ENCODE peak calls at places on chromosomes 16 and 17, in nine cellular contexts. L is fibroblast of lung, M is neuronal stem cell, B is H9, T is neural progenitor cell, Y is GM23248, A is GM23338, I is PC-9, U is HCT116. F is an unnamed sample.

GRCh38 chr17:68457168-68457538 is at the start of gene WIPI1:
- DNase-seq in L (no peak), M (no peak), B (no peak), T (no peak), Y (no peak), A (no peak), I (no peak), U (no peak), F (no peak)

GRCh38 chr17:83110755-83111154 is 31.3 kb downstream of the METRNL start:
- DNase-seq in L (peak), M (no peak), B (no peak), T (no peak), Y (peak), A (no peak), I (no peak), U (no peak), F (no peak)

GRCh38 chr17:48636177-48637018 is 10.2 kb upstream of the HOXB9 start:
- DNase-seq in L (peak), M (peak), B (peak), T (peak), Y (peak), A (peak), I (peak), U (no peak), F (peak)

GRCh38 chr16:61879306-61879705 is 156.9 kb downstream of the CDH8 start:
- DNase-seq in L (no peak), M (no peak), B (no peak), T (no peak), Y (no peak), A (no peak), I (no peak), U (no peak), F (no peak)

GRCh38 chr17:81097134-81097942 is 62.4 kb downstream of the BAIAP2 start:
- DNase-seq in L (peak), M (peak), B (peak), T (peak), Y (peak), A (peak), I (peak), U (peak), F (peak)

GRCh38 chr16:31273676-31274075 is 13.9 kb downstream of the ITGAM start:
- DNase-seq in L (no peak), M (no peak), B (peak), T (no peak), Y (peak), A (no peak), I (no peak), U (no peak), F (no peak)

GRCh38 chr16:55062446-55062845 is 131.8 kb downstream of the IRX5 start:
- DNase-seq in L (no peak), M (no peak), B (no peak), T (no peak), Y (peak), A (no peak), I (no peak), U (no peak), F (no peak)

GRCh38 chr17:79126139-79126538 is 51.5 kb downstream of the ENGASE start:
- DNase-seq in L (no peak), M (no peak), B (peak), T (peak), Y (no peak), A (peak), I (peak), U (no peak), F (peak)

GRCh38 chr17:48611213-48611612 is 396 bp upstream of the HOXB7 start:
- DNase-seq in L (no peak), M (no peak), B (no peak), T (no peak), Y (peak), A (no peak), I (peak), U (no peak), F (no peak)

GRCh38 chr16:55480228-55480655 is 1.2 kb downstream of the MMP2 start:
- DNase-seq in L (peak), M (no peak), B (peak), T (peak), Y (peak), A (peak), I (peak), U (no peak), F (peak)

GRCh38 chr17:47254403-47254943 is 846 bp downstream of the ITGB3 start:
- DNase-seq in L (peak), M (no peak), B (peak), T (no peak), Y (peak), A (peak), I (no peak), U (no peak), F (no peak)

GRCh38 chr17:1485311-1485747 is 7.2 kb downstream of the MYO1C start:
- DNase-seq in L (peak), M (peak), B (peak), T (peak), Y (peak), A (peak), I (peak), U (no peak), F (peak)

DNA sequence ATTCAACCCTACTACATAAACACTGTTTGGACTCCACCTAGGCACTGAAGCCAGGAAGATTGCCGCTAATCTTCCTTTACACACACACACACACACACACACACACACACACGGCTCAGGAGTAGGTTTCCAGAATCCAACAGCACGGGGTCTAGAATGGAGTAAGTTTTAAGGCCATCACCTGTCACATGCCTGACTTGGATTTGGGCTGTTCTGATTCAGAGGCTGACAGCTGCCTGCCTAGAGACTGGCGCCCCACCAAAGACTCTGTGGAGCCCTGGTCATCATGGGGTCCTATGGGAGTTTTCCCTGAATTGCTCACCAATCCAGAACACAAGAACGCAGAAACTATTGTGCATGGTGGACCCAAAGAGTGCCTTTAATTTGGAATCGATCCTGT is 10.9 kb downstream of the CDRT4 start:
- DNase-seq in L (no peak), M (no peak), B (no peak), T (no peak), Y (peak), A (no peak), I (no peak), U (no peak), F (no peak)
- H3K4me2 ChIP-seq in L (peak), M (no peak), B (no peak), T (no peak), Y (peak), A (no peak), I (no peak), U (no peak), F (no peak)

DNA sequence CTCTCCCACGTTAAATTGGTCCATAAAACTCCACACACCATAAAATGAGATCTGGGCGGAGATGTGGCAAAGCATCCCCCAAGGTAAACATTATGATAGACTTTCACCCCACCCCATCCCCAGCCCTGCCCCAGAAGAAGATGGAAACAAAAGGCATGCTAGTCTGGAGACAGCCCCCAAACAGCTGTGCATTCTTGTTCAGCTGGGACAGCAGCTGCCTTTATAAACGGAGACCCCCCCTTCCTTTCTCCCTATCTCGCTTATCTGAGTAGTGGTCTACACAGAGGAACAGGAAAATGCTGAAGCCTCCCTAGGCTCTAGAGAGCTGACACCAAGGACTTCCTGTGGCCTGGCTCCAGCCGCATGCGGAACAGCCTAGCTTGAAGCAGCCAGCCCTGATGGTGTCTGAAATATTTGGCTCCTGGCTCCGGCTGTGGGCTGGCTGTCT is 190.3 kb upstream of the ANKFN1 start:
- DNase-seq in L (no peak), M (no peak), B (no peak), T (no peak), Y (no peak), A (no peak), I (no peak), U (no peak), F (no peak)
- H3K4me2 ChIP-seq in L (no peak), M (no peak), B (no peak), T (no peak), Y (no peak), A (no peak), I (no peak), U (no peak), F (no peak)

GRCh38 chr17:43588121-43588520 is 42.0 kb upstream of the ETV4 start:
- DNase-seq in L (no peak), M (no peak), B (no peak), T (no peak), Y (peak), A (no peak), I (no peak), U (no peak), F (no peak)

GRCh38 chr17:43584666-43585102 is 38.5 kb upstream of the ETV4 start:
- DNase-seq in L (no peak), M (no peak), B (no peak), T (no peak), Y (peak), A (no peak), I (no peak), U (no peak), F (no peak)

GRCh38 chr17:43591750-43592562 is 45.8 kb upstream of the ETV4 start:
- DNase-seq in L (peak), M (no peak), B (no peak), T (peak), Y (peak), A (no peak), I (no peak), U (no peak), F (peak)

GRCh38 chr17:43587647-43588046 is 41.5 kb upstream of the ETV4 start:
- DNase-seq in L (no peak), M (no peak), B (no peak), T (no peak), Y (no peak), A (no peak), I (no peak), U (no peak), F (no peak)

GRCh38 chr17:43588664-43589435 is 42.7 kb upstream of the ETV4 start:
- DNase-seq in L (no peak), M (no peak), B (no peak), T (no peak), Y (no peak), A (no peak), I (no peak), U (no peak), F (no peak)
- H3K4me2 ChIP-seq in L (no peak), M (no peak), B (no peak), T (no peak), Y (no peak), A (no peak), I (no peak), U (no peak), F (no peak)

DNA sequence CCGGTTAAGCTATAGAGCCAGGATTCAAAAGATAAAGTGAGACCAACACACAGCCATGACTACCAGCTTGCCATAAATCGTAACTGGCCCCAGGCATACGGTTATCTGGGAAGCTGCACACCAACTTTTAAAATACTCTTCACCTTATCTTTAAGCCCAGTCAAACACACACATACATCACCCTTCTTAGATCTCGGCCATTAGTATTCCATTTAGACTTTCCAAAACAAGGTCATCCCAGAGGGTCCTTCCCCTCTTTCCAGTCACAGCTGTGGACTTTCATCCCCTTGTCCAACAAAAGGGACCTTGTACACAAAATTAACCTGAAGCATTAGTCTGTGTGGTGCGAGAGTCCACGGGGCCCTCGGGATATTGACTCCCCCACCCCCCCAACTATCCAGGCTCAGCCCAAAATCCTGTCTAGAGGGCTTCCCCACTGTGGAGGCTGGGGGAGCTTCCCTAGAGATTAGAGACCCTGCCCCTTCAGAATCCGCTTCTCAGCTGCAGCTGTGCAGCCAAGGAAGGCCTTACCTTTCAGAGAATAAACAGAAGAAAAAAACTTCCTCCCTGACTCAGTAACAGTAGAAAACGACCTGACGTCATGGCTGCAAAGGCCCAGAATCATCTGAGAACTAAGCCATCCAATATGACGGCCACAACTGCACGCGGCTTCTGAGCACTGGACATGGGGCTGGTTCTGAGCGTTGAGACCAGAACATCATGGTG is 9.9 kb downstream of the ZFHX3 start:
- DNase-seq in L (no peak), M (no peak), B (no peak), T (peak), Y (no peak), A (no peak), I (no peak), U (no peak), F (no peak)
- H3K4me2 ChIP-seq in L (no peak), M (no peak), B (no peak), T (peak), Y (no peak), A (peak), I (peak), U (no peak), F (no peak)

DNA sequence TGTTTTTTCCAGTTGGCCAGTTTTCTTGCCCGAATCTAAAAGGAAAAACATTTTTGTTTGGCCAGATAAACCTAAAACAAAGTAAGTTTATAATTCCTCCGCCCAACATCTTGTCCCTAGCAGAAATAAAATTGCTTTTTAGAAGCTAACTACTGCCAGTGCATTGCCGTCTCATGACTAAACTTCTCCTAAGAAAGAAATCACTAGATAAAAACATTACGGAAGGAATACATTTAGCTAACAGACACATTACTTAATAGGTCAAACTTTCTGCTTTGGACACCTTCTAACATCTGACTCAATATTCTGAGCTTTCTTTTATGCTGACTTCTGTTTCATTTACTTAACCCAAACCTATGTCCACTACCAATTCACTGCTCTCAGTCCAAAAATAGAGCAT is 36.2 kb downstream of the FBXL20 start:
- DNase-seq in L (peak), M (no peak), B (no peak), T (no peak), Y (peak), A (no peak), I (no peak), U (no peak), F (no peak)
- H3K4me2 ChIP-seq in L (peak), M (no peak), B (no peak), T (no peak), Y (peak), A (no peak), I (no peak), U (no peak), F (no peak)

DNA sequence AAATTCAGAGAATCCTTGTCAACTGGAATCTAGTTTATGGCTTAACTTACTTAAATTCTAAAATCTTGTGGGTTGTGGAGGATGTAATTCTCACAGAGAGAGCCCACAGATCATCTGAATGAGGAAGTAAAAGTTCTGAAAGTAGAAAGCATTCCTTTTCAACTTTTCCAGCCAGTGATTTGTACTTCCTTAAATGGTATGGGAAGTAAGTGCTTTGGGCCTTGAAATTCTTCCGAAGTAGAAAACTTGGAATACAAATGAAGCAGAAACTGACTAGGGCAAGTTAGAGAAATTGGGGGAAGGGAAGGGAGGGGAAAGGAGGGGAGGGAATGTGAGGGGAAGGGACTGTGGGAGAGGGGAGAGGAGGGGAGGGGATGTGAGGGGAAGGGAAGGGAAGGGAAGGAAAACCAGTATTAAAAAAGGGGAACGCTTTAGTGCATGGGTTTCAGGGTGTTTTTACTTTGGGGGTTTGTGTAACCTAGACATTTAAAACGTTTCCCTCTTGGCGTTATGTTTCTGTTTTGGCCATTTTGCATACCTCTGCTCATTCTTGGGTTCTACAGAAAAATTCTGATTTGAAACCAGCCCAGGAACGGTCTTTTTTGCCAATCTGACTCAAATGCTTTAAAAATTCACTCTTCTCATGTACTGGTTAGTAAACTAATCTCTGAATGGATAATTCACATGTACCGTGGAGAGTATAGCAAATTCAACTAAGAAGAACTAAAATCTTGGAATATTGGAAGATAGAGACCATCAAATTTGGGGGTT is 15.5 kb upstream of the SNTB2 start:
- DNase-seq in L (peak), M (no peak), B (no peak), T (no peak), Y (peak), A (peak), I (no peak), U (no peak), F (peak)
- H3K4me2 ChIP-seq in L (peak), M (no peak), B (no peak), T (no peak), Y (peak), A (no peak), I (no peak), U (no peak), F (no peak)

GRCh38 chr17:39706921-39707337 is 7.1 kb downstream of the ERBB2 start:
- DNase-seq in L (no peak), M (no peak), B (no peak), T (no peak), Y (no peak), A (no peak), I (peak), U (no peak), F (no peak)
- H3K4me2 ChIP-seq in L (no peak), M (no peak), B (no peak), T (no peak), Y (no peak), A (no peak), I (peak), U (no peak), F (no peak)

DNA sequence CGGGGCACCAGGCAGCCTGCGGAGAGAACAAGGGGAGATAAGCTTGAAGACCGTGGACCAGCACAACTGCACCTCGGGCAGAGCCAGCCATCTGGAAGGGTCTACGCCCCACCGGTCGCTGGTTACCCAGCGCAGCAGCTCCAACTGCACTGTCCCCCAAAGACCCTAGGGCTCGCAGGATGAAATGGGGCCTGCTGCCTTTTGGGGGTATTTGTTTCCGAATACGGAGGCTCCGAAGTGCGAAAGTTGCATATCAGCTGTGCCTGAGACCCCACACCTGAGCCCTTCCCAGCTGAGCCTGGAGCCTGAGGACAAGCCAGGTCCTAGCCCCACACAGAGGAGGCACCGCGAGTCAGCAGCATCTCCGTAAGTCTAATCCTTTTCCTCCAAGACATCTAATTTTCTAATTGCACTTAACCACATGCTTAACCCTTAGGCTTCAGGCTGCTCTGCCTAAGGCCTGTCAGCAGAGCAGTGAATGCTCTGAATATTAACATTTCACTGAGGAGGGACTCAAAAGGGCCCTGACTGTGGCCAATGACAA is 4.0 kb downstream of the KIFC3 start:
- DNase-seq in L (no peak), M (no peak), B (no peak), T (no peak), Y (no peak), A (no peak), I (no peak), U (no peak), F (no peak)
- H3K4me2 ChIP-seq in L (no peak), M (peak), B (peak), T (peak), Y (no peak), A (peak), I (peak), U (peak), F (peak)

DNA sequence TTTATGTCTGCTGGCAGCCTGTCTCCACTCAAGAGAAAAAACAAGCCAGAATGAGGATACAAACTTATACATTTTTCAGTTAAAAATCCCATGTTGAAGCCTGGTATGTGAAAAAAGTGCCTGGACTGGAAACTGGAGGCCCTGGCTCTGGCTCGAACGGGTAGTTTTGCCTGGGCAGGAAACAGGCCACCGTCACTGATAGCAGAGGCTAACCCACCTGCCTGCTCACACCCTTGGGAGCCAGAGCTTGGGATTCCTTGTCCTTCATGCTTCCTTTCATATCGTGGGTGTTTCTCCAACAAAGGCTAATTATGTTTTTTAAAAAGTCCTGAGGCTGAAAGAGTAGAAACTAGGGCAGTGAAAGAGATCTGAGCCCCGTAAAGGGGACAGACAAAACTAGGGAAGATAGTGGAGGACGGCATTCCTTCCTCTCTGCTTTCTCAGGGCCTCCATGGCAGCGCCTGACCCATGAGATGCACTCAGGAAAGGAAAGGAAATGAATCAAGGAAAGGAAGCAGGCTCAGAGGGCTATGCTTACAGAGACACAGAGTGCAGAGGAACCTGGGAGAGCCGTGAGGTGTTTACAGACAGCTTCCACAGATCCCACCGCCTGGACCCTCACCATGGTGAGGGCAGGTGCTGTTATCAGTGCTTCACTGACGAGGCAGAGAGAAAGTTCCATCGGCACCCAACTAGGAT is 138.1 kb downstream of the PARN start:
- DNase-seq in L (no peak), M (no peak), B (no peak), T (no peak), Y (no peak), A (no peak), I (no peak), U (no peak), F (no peak)
- H3K4me2 ChIP-seq in L (no peak), M (no peak), B (no peak), T (no peak), Y (no peak), A (no peak), I (no peak), U (no peak), F (no peak)

GRCh38 chr16:85286066-85286712 is 173.9 kb upstream of the CIBAR2 start:
- DNase-seq in L (peak), M (no peak), B (no peak), T (no peak), Y (peak), A (no peak), I (no peak), U (no peak), F (no peak)
- H3K4me2 ChIP-seq in L (peak), M (no peak), B (no peak), T (no peak), Y (peak), A (no peak), I (no peak), U (no peak), F (no peak)